ENCODE peak calls at places on chromosomes 16 and 17, in nine cellular contexts. P is A549, M is heart left ventricle, F is uterus, O is esophagus squamous epithelium, Y is HepG2, E is body of pancreas, Q is suprapubic skin, A is IMR-90. H is an unnamed sample.

GRCh38 chr17:57424777-57425188 is 168.5 kb downstream of the MSI2 start:
- DNase-seq in O (no peak), Y (peak; percentile 59), P (no peak), A (peak; percentile 30), F (no peak), Q (no peak), E (no peak), M (no peak), H (no peak)

GRCh38 chr17:77526728-77527355 is 386.1 kb downstream of the SEC14L1 start:
- DNase-seq in O (no peak), E (no peak), F (no peak), Q (peak; percentile 59), P (no peak), Y (no peak), A (no peak), M (no peak), H (no peak)

GRCh38 chr17:71438631-71439146 is 682.1 kb upstream of the SOX9 start:
- DNase-seq in Q (no peak), Y (peak; percentile 25), O (no peak), M (no peak), P (peak; percentile 84), A (peak; percentile 98), E (no peak), F (no peak), H (no peak)

GRCh38 chr17:19731626-19732025 is 15.2 kb upstream of the SLC47A2 start:
- DNase-seq in M (no peak), Y (no peak), Q (no peak), E (no peak), A (no peak), O (no peak), P (no peak), F (no peak), H (no peak)

GRCh38 chr17:78172284-78173024 is 4.1 kb downstream of the SYNGR2 start:
- DNase-seq in M (peak; percentile 59), A (peak; percentile 49), O (no peak), Y (no peak), F (peak; percentile 32), E (no peak), Q (no peak), P (peak; percentile 46), H (no peak)

GRCh38 chr16:86128246-86128645 is 229.3 kb downstream of the IRF8 start:
- DNase-seq in P (no peak), Y (no peak), A (no peak), E (no peak), O (no peak), M (no peak), Q (no peak), F (no peak), H (no peak)

GRCh38 chr16:24322106-24322505 is 66.0 kb downstream of the CACNG3 start:
- DNase-seq in F (no peak), Q (no peak), E (no peak), A (no peak), M (no peak), Y (no peak), O (no peak), P (no peak), H (no peak)

GRCh38 chr16:70481929-70482536 is 27.6 kb downstream of the FCSK start:
- DNase-seq in Q (no peak), O (no peak), P (no peak), Y (no peak), M (no peak), A (peak; percentile 57), F (no peak), E (no peak), H (no peak)

GRCh38 chr17:67974186-67974585 is 22.1 kb downstream of the C17orf58 start:
- DNase-seq in A (no peak), F (no peak), E (no peak), Q (no peak), O (no peak), P (no peak), Y (no peak), M (no peak), H (no peak)

GRCh38 chr17:66413564-66414520 is 111.4 kb downstream of the PRKCA start:
- DNase-seq in A (no peak), Q (no peak), P (no peak), Y (no peak), M (no peak), E (no peak), O (no peak), F (no peak), H (no peak)
- H3K27ac ChIP-seq in A (no peak overlapping the region), Q (no peak overlapping the region), P (peak overlapping the region; percentile 33), Y (peak overlapping the region; percentile 83), M (no peak overlapping the region), E (no peak overlapping the region), O (no peak overlapping the region), F (no peak overlapping the region), H (no peak overlapping the region)

GRCh38 chr17:75848523-75849303 is 4.5 kb upstream of the UNC13D start:
- DNase-seq in Y (peak; percentile 80), Q (no peak), P (peak; percentile 78), M (peak; percentile 76), O (no peak), E (peak; percentile 86), A (peak; percentile 32), F (peak; percentile 68), H (peak; percentile 79)

GRCh38 chr17:75850928-75851692 is 4.0 kb downstream of the WBP2 start:
- DNase-seq in O (no peak), Q (no peak), P (no peak), F (no peak), E (no peak), A (no peak), Y (no peak), M (no peak), H (peak; percentile 88)

GRCh38 chr17:75847595-75848522 is 3.7 kb upstream of the UNC13D start:
- DNase-seq in Q (no peak), O (no peak), P (no peak), E (peak; percentile 47), Y (no peak), M (no peak), F (no peak), A (no peak), H (no peak)

GRCh38 chr17:75849724-75850123 is 5.4 kb downstream of the WBP2 start:
- DNase-seq in Q (no peak), Y (no peak), F (no peak), O (no peak), A (no peak), E (no peak), M (no peak), P (no peak), H (no peak)

DNA sequence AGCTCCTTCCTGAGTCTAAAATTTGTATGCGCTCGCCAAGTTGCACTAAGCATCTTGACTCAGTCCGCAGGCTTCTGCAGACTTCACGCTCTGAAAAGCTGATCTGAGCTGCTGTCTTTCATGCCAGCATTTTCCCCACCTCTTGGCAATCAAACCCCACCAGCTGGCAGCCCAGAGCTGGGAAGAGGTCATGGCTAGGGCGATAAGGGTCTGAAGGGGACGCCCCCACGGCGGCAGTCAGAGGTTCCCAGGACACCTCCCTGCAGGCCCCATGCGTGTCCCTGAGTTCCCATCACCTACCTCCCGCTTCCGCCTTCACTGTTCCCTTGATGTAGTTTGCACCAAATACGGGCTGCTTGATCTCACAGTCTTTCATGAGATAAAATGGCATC is 5.1 kb upstream of the UNC13D start:
- DNase-seq in Q (no peak), M (no peak), Y (no peak), P (no peak), A (no peak), E (no peak), F (no peak), O (no peak), H (no peak)
- TF ChIP-seq POLR2A in Q (no peak), M (no peak), Y (no peak), P (no peak), A (no peak), E (no peak), F (no peak), O (no peak), H (no peak)

GRCh38 chr17:81803728-81804558 is at the start of gene GCGR:
- DNase-seq in M (no peak), E (no peak), Q (no peak), P (no peak), F (no peak), O (no peak), Y (no peak), A (no peak), H (no peak)
- H3K27ac ChIP-seq in M (no peak within 1 kb of the TSS), E (no peak within 1 kb of the TSS), Q (no peak within 1 kb of the TSS), P (peak within 1 kb of the TSS; percentile 70), F (no peak within 1 kb of the TSS), O (no peak within 1 kb of the TSS), Y (no peak within 1 kb of the TSS), A (no peak within 1 kb of the TSS), H (peak within 1 kb of the TSS; percentile 80)

GRCh38 chr17:38730526-38731379 is 612 bp downstream of the CISD3 start:
- DNase-seq in E (peak; percentile 92), O (no peak), F (peak; percentile 70), Y (peak; percentile 90), Q (peak; percentile 86), P (peak; percentile 65), A (peak; percentile 42), M (peak; percentile 81), H (peak; percentile 97)

GRCh38 chr17:38729368-38729885 is 714 bp upstream of the CISD3 start:
- DNase-seq in Y (no peak), A (no peak), M (no peak), P (no peak), F (no peak), E (no peak), Q (no peak), O (no peak), H (no peak)

GRCh38 chr17:38727661-38728220 is 2.4 kb upstream of the CISD3 start:
- DNase-seq in O (no peak), P (no peak), M (no peak), E (no peak), A (no peak), F (no peak), Y (no peak), Q (no peak), H (no peak)

GRCh38 chr17:38729886-38730525 is at the start of gene CISD3:
- DNase-seq in A (peak; percentile 76), M (peak; percentile 91), Y (peak; percentile 81), F (peak; percentile 86), E (peak; percentile 88), P (peak; percentile 88), Q (peak; percentile 88), O (no peak), H (peak; percentile 91)

GRCh38 chr17:38728290-38728831 is 1.8 kb upstream of the CISD3 start:
- DNase-seq in P (no peak), F (no peak), E (no peak), Y (no peak), A (no peak), M (no peak), O (no peak), Q (no peak), H (no peak)
- TF ChIP-seq POLR2A in P (no peak), F (no peak), E (no peak), Y (no peak), A (no peak), M (no peak), O (no peak), Q (no peak), H (no peak)

DNA sequence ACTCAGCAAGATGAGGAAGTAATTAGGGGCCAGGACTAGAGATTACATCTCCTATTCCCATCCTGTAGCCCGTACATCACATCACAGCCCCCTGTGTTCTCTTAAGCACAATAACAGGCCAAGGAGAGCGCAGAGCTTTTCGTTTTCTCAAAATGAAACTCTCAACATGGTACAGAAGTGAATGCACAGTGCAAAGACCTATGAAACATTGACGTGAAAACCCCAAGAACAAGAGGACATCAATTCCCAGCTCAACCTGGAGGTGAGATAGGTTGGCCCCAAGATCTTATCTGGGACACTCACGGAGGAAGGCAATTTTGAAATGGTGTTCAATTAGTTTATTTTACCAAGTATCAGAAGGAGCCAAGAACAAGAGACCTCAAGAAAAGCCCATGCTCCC is 9.0 kb downstream of the PIK3R5 start:
- DNase-seq in O (no peak), F (no peak), Y (no peak), A (no peak), M (no peak), P (no peak), E (no peak), Q (no peak), H (no peak)
- H3K27ac ChIP-seq in O (no peak overlapping the region), F (no peak overlapping the region), Y (no peak overlapping the region), A (no peak overlapping the region), M (no peak overlapping the region), P (no peak overlapping the region), E (no peak overlapping the region), Q (no peak overlapping the region), H (no peak overlapping the region)